ENCODE peak calls at places on chromosome 12, in ten cellular contexts. U is HT-29; S is HuH-7; Y is T-helper 1 cell; W is glutamatergic neuron; C is D341Med; P is CD8-positive, alpha-beta memory T cell; O is occipital lobe; R is NCI-H1092 treated with DMSO at 0.1 percent for 48 hours; A is stimulated activated CD8-positive, alpha-beta memory T cell treated with anti-CD3 and anti-CD28 coated beads, Interleukin-4, amount 100 ng/mL, for 24 hours. H is an unnamed sample.

GRCh38 chr12:130526813-130527212 is 189.1 kb downstream of the PIWIL1 start:
- DNase-seq in U (peak; percentile 25), S (peak; percentile 39), Y (no peak), W (no peak), C (no peak), P (no peak), O (no peak), R (no peak), A (no peak), H (no peak)

GRCh38 chr12:87930033-87930432 is 99.2 kb downstream of the C12orf50 start:
- DNase-seq in U (no peak), S (no peak), Y (no peak), W (no peak), C (no peak), P (no peak), O (no peak), R (no peak), A (no peak), H (peak; percentile 8)

GRCh38 chr12:12881495-12881894 is 9.9 kb upstream of the GPRC5A start:
- DNase-seq in U (peak; percentile 71), S (no peak), Y (no peak), W (no peak), C (no peak), P (no peak), O (no peak), R (no peak), A (no peak), H (no peak)

GRCh38 chr12:11879306-11879705 is 191.4 kb upstream of the BCL2L14 start:
- DNase-seq in U (no peak), S (no peak), Y (no peak), W (no peak), C (no peak), P (no peak), O (no peak), R (no peak), A (no peak), H (no peak)

GRCh38 chr12:89350661-89351488 is 1.4 kb downstream of the DUSP6 start:
- DNase-seq in U (no peak), S (no peak), Y (no peak), W (no peak), C (no peak), P (no peak), O (no peak), R (no peak), A (no peak), H (no peak)

GRCh38 chr12:124557518-124558223 is 9.7 kb downstream of the NCOR2 start:
- DNase-seq in U (no peak), S (no peak), Y (no peak), W (no peak), C (no peak), P (no peak), O (no peak), R (peak; percentile 42), A (no peak), H (no peak)

GRCh38 chr12:131755305-131756113 is 44.6 kb downstream of the SFSWAP start:
- DNase-seq in U (peak; percentile 44), S (peak; percentile 63), Y (no peak), W (no peak), C (peak; percentile 71), P (no peak), O (no peak), R (peak; percentile 54), A (no peak), H (no peak)

GRCh38 chr12:54430471-54431075 is 11.5 kb upstream of the ITGA5 start:
- DNase-seq in U (no peak), S (no peak), Y (no peak), W (no peak), C (no peak), P (no peak), O (no peak), R (no peak), A (no peak), H (no peak)

GRCh38 chr12:120397827-120398563 is 29.0 kb upstream of the MSI1 start:
- DNase-seq in U (no peak), S (no peak), Y (no peak), W (no peak), C (no peak), P (no peak), O (no peak), R (peak; percentile 7), A (no peak), H (peak; percentile 7)

GRCh38 chr12:123267991-123268843 is 3.4 kb downstream of the CDK2AP1 start:
- DNase-seq in U (no peak), S (no peak), Y (no peak), W (peak; percentile 68), C (peak; percentile 54), P (no peak), O (peak; percentile 74), R (peak; percentile 86), A (no peak), H (peak; percentile 30)

GRCh38 chr12:29970501-29970900 is 186.8 kb upstream of the TMTC1 start:
- DNase-seq in U (no peak), S (no peak), Y (no peak), W (no peak), C (no peak), P (no peak), O (no peak), R (no peak), A (no peak), H (no peak)

GRCh38 chr12:92953747-92954146 is 24.7 kb upstream of the EEA1 start:
- DNase-seq in U (no peak), S (no peak), Y (no peak), W (no peak), C (no peak), P (no peak), O (no peak), R (no peak), A (no peak), H (no peak)

GRCh38 chr12:112836736-112837628 is 45.4 kb downstream of the RPH3A start:
- DNase-seq in U (no peak), S (no peak), Y (no peak), W (no peak), C (no peak), P (no peak), O (no peak), R (no peak), A (no peak), H (no peak)

GRCh38 chr12:54444202-54444601 is 25.1 kb upstream of the ITGA5 start:
- DNase-seq in U (no peak), S (no peak), Y (no peak), W (no peak), C (no peak), P (no peak), O (no peak), R (peak; percentile 21), A (no peak), H (no peak)

GRCh38 chr12:16335838-16336237 is 11.6 kb upstream of the MGST1 start:
- DNase-seq in U (no peak), S (no peak), Y (no peak), W (no peak), C (no peak), P (no peak), O (no peak), R (no peak), A (no peak), H (no peak)

GRCh38 chr12:85805654-85806053 is 30.6 kb downstream of the RASSF9 start:
- DNase-seq in U (no peak), S (no peak), Y (no peak), W (no peak), C (no peak), P (no peak), O (no peak), R (no peak), A (no peak), H (no peak)

GRCh38 chr12:52818376-52818775 is 4.5 kb upstream of the KRT4 start:
- DNase-seq in U (no peak), S (no peak), Y (no peak), W (no peak), C (no peak), P (no peak), O (no peak), R (peak; percentile 44), A (no peak), H (no peak)

GRCh38 chr12:4947297-4947696 is 37.6 kb downstream of the KCNA1 start:
- DNase-seq in U (no peak), S (no peak), Y (no peak), W (no peak), C (no peak), P (no peak), O (no peak), R (no peak), A (no peak), H (no peak)

GRCh38 chr12:45302621-45303020 is 86.7 kb downstream of the ANO6 start:
- DNase-seq in U (no peak), S (no peak), Y (no peak), W (no peak), C (no peak), P (no peak), O (no peak), R (no peak), A (no peak), H (no peak)

GRCh38 chr12:11703378-11703777 is 53.9 kb downstream of the ETV6 start:
- DNase-seq in U (no peak), S (no peak), Y (no peak), W (no peak), C (no peak), P (no peak), O (no peak), R (no peak), A (no peak), H (no peak)

GRCh38 chr12:24537241-24537860 is 411.6 kb downstream of the BCAT1 start:
- DNase-seq in U (no peak), S (no peak), Y (no peak), W (no peak), C (no peak), P (no peak), O (no peak), R (no peak), A (no peak), H (no peak)

GRCh38 chr12:24664151-24664550 is 284.8 kb downstream of the BCAT1 start:
- DNase-seq in U (no peak), S (no peak), Y (no peak), W (no peak), C (no peak), P (no peak), O (no peak), R (no peak), A (no peak), H (no peak)

H was measured in anterior cingulate cortex.